ENCODE peak calls at places on chromosomes 5 and 9, in four cellular contexts. R is lower leg skin, Y is nephron progenitor cell, K is heart right ventricle. P is an unnamed sample.

GRCh38 chr5:132227485-132228240 is at the start of gene P4HA2:
- DNase-seq in R (peak), Y (peak), K (peak), P (peak)

GRCh38 chr9:110832916-110833315 is 164.3 kb downstream of the MUSK start:
- DNase-seq in K (no peak), R (no peak), Y (no peak), P (no peak)

GRCh38 chr9:123359546-123359945 is 3.5 kb downstream of the CRB2 start:
- DNase-seq in K (no peak), R (no peak), Y (no peak), P (no peak)

GRCh38 chr5:53616939-53617549 is 56.6 kb downstream of the NDUFS4 start:
- DNase-seq in R (no peak), K (no peak), Y (no peak), P (no peak)

GRCh38 chr9:83327750-83328622 is 210.2 kb downstream of the FRMD3 start:
- DNase-seq in K (no peak), R (no peak), Y (no peak), P (no peak)

GRCh38 chr9:100674419-100675122 is 96.7 kb downstream of the CAVIN4 start:
- DNase-seq in K (no peak), Y (no peak), R (no peak), P (no peak)

GRCh38 chr9:22041792-22042191 is 32.7 kb upstream of the CDKN2B start:
- DNase-seq in Y (no peak), R (peak), K (no peak), P (no peak)

GRCh38 chr5:168790691-168791230 is 211.6 kb upstream of the PANK3 start:
- DNase-seq in K (no peak), R (no peak), Y (no peak), P (no peak)

GRCh38 chr9:73347720-73348119 is 196.1 kb downstream of the ANXA1 start:
- DNase-seq in R (no peak), K (no peak), Y (no peak), P (no peak)

GRCh38 chr9:73349476-73349875 is 197.8 kb downstream of the ANXA1 start:
- DNase-seq in Y (no peak), K (no peak), R (no peak), P (no peak)

GRCh38 chr9:73348485-73348884 is 196.8 kb downstream of the ANXA1 start:
- DNase-seq in R (no peak), Y (peak), K (no peak), P (peak)

GRCh38 chr9:73344060-73344459 is 192.4 kb downstream of the ANXA1 start:
- DNase-seq in K (no peak), R (no peak), Y (no peak), P (no peak)

DNA sequence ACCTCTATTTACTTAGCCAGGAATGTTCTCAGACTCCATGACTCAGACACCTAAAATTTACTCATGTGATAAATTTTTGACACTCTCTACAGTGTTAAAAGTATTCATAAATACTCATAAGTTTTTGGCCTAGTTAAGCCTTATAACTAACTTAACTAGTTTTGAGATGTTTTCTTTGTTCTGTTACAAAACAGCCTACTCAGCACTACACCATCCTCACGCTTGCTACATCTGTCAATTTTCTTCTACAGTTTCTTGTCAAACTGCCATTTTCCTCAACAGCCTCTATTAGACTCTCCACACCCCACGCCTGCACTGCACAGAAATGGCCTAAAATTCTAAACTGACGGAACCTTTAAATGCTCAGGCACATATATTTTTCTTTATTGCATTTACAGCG is 195.5 kb downstream of the ANXA1 start:
- DNase-seq in R (no peak), K (no peak), Y (no peak), P (no peak)
- TF ChIP-seq CTCF in R (no peak), K (no peak), Y (no peak), P (no peak)

GRCh38 chr9:95045751-95046150 is 271.8 kb downstream of the FANCC start:
- DNase-seq in K (no peak), Y (peak), R (no peak), P (no peak)
- TF ChIP-seq CTCF in K (no peak), Y (no peak), R (no peak), P (no peak)

GRCh38 chr5:67173959-67174358 is 22.6 kb downstream of the CD180 start:
- DNase-seq in Y (no peak), R (no peak), K (no peak), P (no peak)
- TF ChIP-seq CTCF in Y (no peak), R (no peak), K (no peak), P (no peak)

GRCh38 chr5:7805379-7805778 is 45.6 kb downstream of the CFAP90 start:
- DNase-seq in K (no peak), R (no peak), Y (no peak), P (no peak)
- TF ChIP-seq CTCF in K (peak), R (no peak), Y (peak), P (peak)

GRCh38 chr5:14213253-14213652 is 70.1 kb downstream of the TRIO start:
- DNase-seq in Y (no peak), K (no peak), R (no peak), P (no peak)

GRCh38 chr5:14211818-14212799 is 69.0 kb downstream of the TRIO start:
- DNase-seq in Y (no peak), R (no peak), K (no peak), P (no peak)

GRCh38 chr5:14210729-14211128 is 67.6 kb downstream of the TRIO start:
- DNase-seq in K (no peak), R (no peak), Y (no peak), P (no peak)

GRCh38 chr5:14213813-14214585 is 70.9 kb downstream of the TRIO start:
- DNase-seq in Y (no peak), R (no peak), K (no peak), P (no peak)

GRCh38 chr5:14212838-14213237 is 69.7 kb downstream of the TRIO start:
- DNase-seq in K (no peak), Y (no peak), R (no peak), P (no peak)
- TF ChIP-seq CTCF in K (no peak), Y (no peak), R (no peak), P (no peak)

GRCh38 chr9:103789686-103790085 is 304.4 kb upstream of the SMC2 start:
- DNase-seq in K (no peak), R (no peak), Y (no peak), P (no peak)
- TF ChIP-seq CTCF in K (no peak), R (no peak), Y (peak), P (peak)

DNA sequence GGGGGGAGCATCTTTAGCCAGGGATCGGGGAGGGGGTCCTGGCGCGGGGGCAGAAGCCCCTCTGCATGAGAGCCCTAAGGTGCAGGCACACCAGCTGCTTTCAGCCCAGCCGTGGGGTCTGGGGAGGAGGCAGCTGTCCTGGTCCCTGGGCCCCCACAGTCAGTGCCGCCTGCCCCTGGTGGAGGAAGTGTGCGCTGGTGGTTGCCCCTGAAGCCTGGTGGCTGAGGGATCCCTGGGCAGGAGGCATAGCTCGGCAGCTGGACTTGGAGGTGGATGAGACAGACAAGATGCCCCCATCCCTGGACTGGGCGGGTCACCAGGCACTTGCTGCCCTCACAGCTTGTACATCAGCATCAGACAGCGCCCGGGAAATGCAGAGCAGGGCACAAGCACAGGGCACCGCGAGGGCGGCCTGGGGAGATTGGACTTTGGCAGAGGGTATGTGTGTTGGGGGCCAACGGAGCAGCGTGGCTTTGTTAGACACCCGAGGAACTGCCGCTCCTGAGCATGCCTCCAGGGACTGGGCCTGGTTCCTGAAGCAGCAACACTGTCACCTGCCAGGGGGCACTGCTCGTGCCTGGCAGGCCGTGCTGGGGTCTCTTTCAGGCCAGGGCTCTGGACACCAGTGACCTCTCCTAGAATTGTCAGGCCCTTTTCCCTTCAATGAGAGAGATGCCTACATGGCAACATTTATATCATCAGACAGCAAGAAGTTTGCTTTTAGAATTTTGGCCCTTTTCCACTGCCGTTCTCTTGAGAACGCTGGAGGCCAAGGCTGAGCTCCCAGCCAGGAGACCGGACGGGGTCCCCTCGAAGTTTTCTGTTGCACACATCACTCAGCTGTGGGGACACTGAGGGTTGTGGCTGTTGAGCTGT is 41.9 kb upstream of the CTSL start:
- DNase-seq in K (no peak), R (no peak), Y (no peak), P (no peak)
- TF ChIP-seq CTCF in K (no peak), R (no peak), Y (no peak), P (no peak)

GRCh38 chr5:134851307-134851923 is 5.6 kb downstream of the C5orf24 start:
- DNase-seq in K (no peak), Y (no peak), R (no peak), P (no peak)
- TF ChIP-seq CTCF in K (peak), Y (peak), R (no peak), P (peak)

DNA sequence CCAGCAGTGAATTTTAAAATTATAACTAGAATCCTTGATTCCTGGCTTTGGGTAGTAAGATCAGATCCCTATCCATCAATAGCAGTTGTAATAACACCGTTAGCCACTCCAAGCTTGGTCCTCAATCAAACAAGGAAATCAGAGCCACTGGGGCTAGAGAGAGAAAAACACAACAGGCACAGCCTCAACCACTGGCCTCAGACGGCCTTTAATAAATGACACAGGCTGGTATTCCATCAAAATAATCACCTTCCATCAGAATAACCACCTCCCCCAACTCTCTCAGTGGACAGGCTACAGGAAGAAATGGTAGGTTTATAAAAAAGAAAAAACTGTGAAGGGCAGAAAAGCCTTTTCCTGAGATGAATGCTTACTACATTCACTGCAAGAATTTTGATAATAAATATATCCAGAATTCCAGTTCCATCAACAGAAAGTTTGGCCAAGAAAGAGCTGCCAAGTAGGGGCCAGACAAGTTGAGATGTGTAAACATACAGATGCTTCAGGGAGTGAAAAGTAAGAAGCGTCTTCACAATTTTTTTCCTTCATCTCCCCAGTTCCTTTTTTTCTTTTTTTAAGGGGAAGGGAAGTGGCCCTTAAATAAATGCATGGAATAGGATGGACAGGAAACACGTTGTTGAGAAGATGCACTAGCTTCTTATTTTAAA is 5.5 kb downstream of the FOXD1 start:
- DNase-seq in K (no peak), Y (no peak), R (no peak), P (no peak)
- TF ChIP-seq CTCF in K (no peak), Y (no peak), R (no peak), P (no peak)

DNA sequence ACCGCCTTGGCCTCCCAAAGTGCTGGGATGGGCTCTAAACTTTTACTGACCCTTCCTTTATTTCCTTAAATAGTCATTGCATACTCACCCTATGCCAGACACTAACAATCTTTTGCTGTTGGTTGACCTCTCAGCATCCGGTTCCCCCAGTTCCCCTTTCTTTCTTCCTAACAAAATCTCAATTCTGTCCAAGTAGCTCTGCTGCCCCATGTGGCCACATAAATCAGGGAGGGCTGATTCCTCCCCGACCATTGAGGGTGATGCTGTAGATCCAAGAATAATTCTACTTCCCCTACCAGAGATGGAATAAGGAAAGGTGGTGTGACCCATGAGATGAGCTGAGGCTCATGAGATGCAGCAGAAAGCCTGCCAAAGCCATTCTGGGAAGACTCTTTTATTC is 315.3 kb upstream of the MSX2 start:
- DNase-seq in R (no peak), Y (no peak), K (no peak), P (no peak)
- TF ChIP-seq CTCF in R (no peak), Y (no peak), K (peak), P (peak)